ENCODE peak calls at places on chromosome 11, in six cellular contexts. Q is SK-N-SH, C is H1, Z is HCT116, T is K562, R is HepG2. M is an unnamed sample.

GRCh38 chr11:112150517-112150916 is 13.4 kb downstream of the IL18 start:
- DNase-seq in Q (no peak), C (no peak), Z (no peak), T (no peak), R (no peak), M (no peak)

GRCh38 chr11:20099527-20099926 is 60.7 kb downstream of the DBX1 start:
- DNase-seq in Q (no peak), C (no peak), Z (no peak), T (no peak), R (no peak), M (no peak)

GRCh38 chr11:12207384-12208150 is 97.2 kb downstream of the MICAL2 start:
- DNase-seq in Q (no peak), C (no peak), Z (no peak), T (no peak), R (no peak), M (no peak)

GRCh38 chr11:47861762-47862161 is 13.6 kb upstream of the NUP160 start:
- DNase-seq in Q (no peak), C (no peak), Z (no peak), T (peak; percentile 65), R (no peak), M (no peak)

GRCh38 chr11:64842851-64843841 is 1.3 kb downstream of the CDC42BPG start:
- DNase-seq in Q (no peak), C (no peak), Z (no peak), T (peak; percentile 73), R (peak; percentile 70), M (peak; percentile 85)

GRCh38 chr11:123219066-123219697 is 24.1 kb upstream of the CLMP start:
- DNase-seq in Q (no peak), C (no peak), Z (no peak), T (no peak), R (no peak), M (no peak)

GRCh38 chr11:43797337-43797736 is 83.3 kb upstream of the ALKBH3 start:
- DNase-seq in Q (no peak), C (no peak), Z (no peak), T (no peak), R (no peak), M (no peak)

GRCh38 chr11:69209936-69210659 is 54.4 kb downstream of the SMIM38 start:
- DNase-seq in Q (no peak), C (no peak), Z (no peak), T (peak; percentile 73), R (peak; percentile 38), M (no peak)

GRCh38 chr11:35717043-35717442 is 54.5 kb downstream of the TRIM44 start:
- DNase-seq in Q (no peak), C (no peak), Z (no peak), T (no peak), R (no peak), M (no peak)

GRCh38 chr11:110947100-110947499 is 234.9 kb upstream of the ARHGAP20 start:
- DNase-seq in Q (no peak), C (no peak), Z (no peak), T (no peak), R (no peak), M (no peak)

GRCh38 chr11:121497176-121497995 is 44.6 kb upstream of the SORL1-AS1 start:
- DNase-seq in Q (no peak), C (no peak), Z (no peak), T (no peak), R (no peak), M (no peak)

GRCh38 chr11:118785362-118785761 is 5.6 kb downstream of the DDX6 start:
- DNase-seq in Q (no peak), C (no peak), Z (no peak), T (peak; percentile 45), R (no peak), M (no peak)

GRCh38 chr11:124676386-124676785 is 2.7 kb downstream of the SPA17 start:
- DNase-seq in Q (no peak), C (no peak), Z (no peak), T (no peak), R (no peak), M (no peak)

GRCh38 chr11:110773442-110773841 is 61.2 kb upstream of the ARHGAP20 start:
- DNase-seq in Q (no peak), C (no peak), Z (no peak), T (no peak), R (no peak), M (no peak)

GRCh38 chr11:43737194-43737575 is 56.6 kb downstream of the HSD17B12 start:
- DNase-seq in Q (no peak), C (no peak), Z (no peak), T (no peak), R (no peak), M (no peak)

GRCh38 chr11:120786206-120786735 is 237.6 kb upstream of the TBCEL start:
- DNase-seq in Q (no peak), C (no peak), Z (no peak), T (no peak), R (no peak), M (no peak)

GRCh38 chr11:72002841-72003775 is 4.4 kb downstream of the IL18BP start:
- DNase-seq in Q (no peak), C (no peak), Z (no peak), T (peak; percentile 70), R (no peak), M (no peak)

GRCh38 chr11:116445108-116446047 is 327.4 kb downstream of the BUD13 start:
- DNase-seq in Q (no peak), C (peak; percentile 44), Z (no peak), T (no peak), R (no peak), M (no peak)

GRCh38 chr11:118064956-118065355 is 11.9 kb upstream of the TMPRSS4 start:
- DNase-seq in Q (no peak), C (no peak), Z (no peak), T (no peak), R (no peak), M (no peak)

GRCh38 chr11:44684886-44685285 is 41.9 kb upstream of the TSPAN18 start:
- DNase-seq in Q (no peak), C (no peak), Z (no peak), T (no peak), R (no peak), M (no peak)

GRCh38 chr11:31817621-31818493 is 6.7 kb upstream of the PAX6 start:
- DNase-seq in Q (peak; percentile 36), C (no peak), Z (no peak), T (no peak), R (no peak), M (no peak)

GRCh38 chr11:77397631-77398030 is 76.3 kb downstream of the PAK1 start:
- DNase-seq in Q (no peak), C (no peak), Z (no peak), T (no peak), R (no peak), M (no peak)

GRCh38 chr11:83717551-83717950 is 431.4 kb upstream of the CCDC90B start:
- DNase-seq in Q (no peak), C (no peak), Z (no peak), T (no peak), R (no peak), M (no peak)

GRCh38 chr11:48052183-48053040 is 72.1 kb downstream of the PTPRJ start:
- DNase-seq in Q (no peak), C (peak; percentile 53), Z (peak; percentile 19), T (no peak), R (no peak), M (peak; percentile 44)

GRCh38 chr11:121415861-121416260 is 36.3 kb upstream of the SORL1 start:
- DNase-seq in Q (no peak), C (no peak), Z (no peak), T (no peak), R (no peak), M (no peak)

GRCh38 chr11:32309541-32310217 is 125.7 kb downstream of the WT1 start:
- DNase-seq in Q (no peak), C (no peak), Z (no peak), T (no peak), R (no peak), M (no peak)

GRCh38 chr11:10490032-10490397 is 35.0 kb downstream of the AMPD3 start:
- DNase-seq in Q (no peak), C (no peak), Z (no peak), T (peak; percentile 11), R (no peak), M (no peak)

GRCh38 chr11:10489444-10489785 is 34.4 kb downstream of the AMPD3 start:
- DNase-seq in Q (no peak), C (no peak), Z (no peak), T (no peak), R (no peak), M (no peak)

GRCh38 chr11:10488581-10489443 is 33.7 kb downstream of the AMPD3 start:
- DNase-seq in Q (no peak), C (no peak), Z (no peak), T (no peak), R (no peak), M (no peak)

GRCh38 chr11:10492084-10492483 is 37.0 kb downstream of the AMPD3 start:
- DNase-seq in Q (no peak), C (no peak), Z (no peak), T (no peak), R (no peak), M (no peak)

GRCh38 chr11:10490398-10491232 is 35.6 kb downstream of the AMPD3 start:
- DNase-seq in Q (peak; percentile 48), C (no peak), Z (peak; percentile 94), T (peak; percentile 93), R (peak; percentile 68), M (peak; percentile 10)
- TF ChIP-seq JUND in Q (peak; percentile 99), C (no peak), Z (peak; percentile 99), T (peak; percentile 99), R (no peak), M (no peak)

GRCh38 chr11:97908354-97908753 is 1112.4 kb upstream of the CNTN5 start:
- DNase-seq in Q (no peak), C (no peak), Z (no peak), T (no peak), R (no peak), M (no peak)

GRCh38 chr11:97902828-97903227 is 1117.9 kb upstream of the CNTN5 start:
- DNase-seq in Q (no peak), C (no peak), Z (no peak), T (no peak), R (no peak), M (no peak)

GRCh38 chr11:97909544-97910394 is 1111.0 kb upstream of the CNTN5 start:
- DNase-seq in Q (no peak), C (no peak), Z (no peak), T (no peak), R (no peak), M (no peak)

DNA sequence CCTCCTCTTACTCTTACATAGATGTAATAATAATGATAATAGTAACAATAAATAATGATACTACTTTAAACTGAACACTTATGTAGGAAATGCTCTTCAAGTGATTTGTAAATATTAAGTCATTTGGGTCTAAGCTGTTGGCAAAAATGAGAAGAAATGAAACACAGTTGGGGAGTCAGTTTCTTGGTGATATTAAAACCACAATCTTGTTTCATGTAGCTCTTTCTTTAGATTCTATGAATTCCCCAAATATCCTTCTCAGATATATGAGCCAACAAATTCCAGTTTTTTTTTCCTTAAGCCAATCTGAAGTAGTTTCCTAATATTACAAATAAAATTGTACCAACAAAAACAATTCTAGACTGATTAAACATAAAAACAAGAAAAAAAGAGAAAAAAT is 1115.6 kb upstream of the CNTN5 start:
- DNase-seq in Q (no peak), C (no peak), Z (no peak), T (no peak), R (no peak), M (no peak)
- TF ChIP-seq JUND in Q (no peak), C (no peak), Z (no peak), T (no peak), R (no peak), M (no peak)

GRCh38 chr11:16028406-16028805 is 327.9 kb downstream of the SOX6 start:
- DNase-seq in Q (no peak), C (no peak), Z (no peak), T (no peak), R (no peak), M (no peak)
- TF ChIP-seq JUND in Q (no peak), C (no peak), Z (no peak), T (no peak), R (no peak), M (no peak)

GRCh38 chr11:126404367-126404766 is 48.9 kb downstream of the ST3GAL4 start:
- DNase-seq in Q (no peak), C (no peak), Z (no peak), T (no peak), R (no peak), M (no peak)
- TF ChIP-seq JUND in Q (no peak), C (no peak), Z (no peak), T (no peak), R (no peak), M (no peak)